ENCODE peak calls at places on chromosomes 1 and 21, in four cellular contexts. One of them, this sample, is unnamed.
A peak's percentile ranks its signal among the peaks of the same experiment; 100 is the strongest.

GRCh38 chr1:151611288-151611790 is 511 bp upstream of the SNX27 start:
- DNase-seq in ovary: no peak
- DNase-seq in psoas muscle: no peak
- DNase-seq in NCI-H2029 treated with DMSO at 0.1 percent for 48 hours: no peak
- DNase-seq in this sample: peak; percentile 91

GRCh38 chr1:143718524-143718923 is 253.3 kb downstream of the FAM72C start:
- DNase-seq in psoas muscle: no peak
- DNase-seq in ovary: no peak
- DNase-seq in NCI-H2029 treated with DMSO at 0.1 percent for 48 hours: no peak
- DNase-seq in this sample: no peak

GRCh38 chr1:202085682-202086373 is 36.9 kb upstream of the GPR37L1 start:
- DNase-seq in NCI-H2029 treated with DMSO at 0.1 percent for 48 hours: no peak
- DNase-seq in psoas muscle: no peak
- DNase-seq in ovary: no peak
- DNase-seq in this sample: peak; percentile 21

GRCh38 chr21:42195378-42196031 is 23.4 kb upstream of the ABCG1 start:
- DNase-seq in NCI-H2029 treated with DMSO at 0.1 percent for 48 hours: no peak
- DNase-seq in psoas muscle: no peak
- DNase-seq in ovary: no peak
- DNase-seq in this sample: peak; percentile 88

GRCh38 chr1:51675177-51675780 is 58.4 kb downstream of the OSBPL9 start:
- DNase-seq in psoas muscle: no peak
- DNase-seq in NCI-H2029 treated with DMSO at 0.1 percent for 48 hours: no peak
- DNase-seq in ovary: no peak
- DNase-seq in this sample: no peak

GRCh38 chr1:36703526-36704208 is 221.0 kb upstream of the CSF3R start:
- DNase-seq in NCI-H2029 treated with DMSO at 0.1 percent for 48 hours: peak; percentile 99
- DNase-seq in psoas muscle: peak; percentile 68
- DNase-seq in ovary: peak; percentile 31
- DNase-seq in this sample: peak; percentile 65

GRCh38 chr21:29829514-29830255 is 110.1 kb downstream of the GRIK1 start:
- DNase-seq in ovary: no peak
- DNase-seq in NCI-H2029 treated with DMSO at 0.1 percent for 48 hours: no peak
- DNase-seq in psoas muscle: no peak
- DNase-seq in this sample: peak; percentile 6

GRCh38 chr21:31449912-31450535 is 106.0 kb upstream of the TIAM1 start:
- DNase-seq in NCI-H2029 treated with DMSO at 0.1 percent for 48 hours: no peak
- DNase-seq in ovary: no peak
- DNase-seq in psoas muscle: no peak
- DNase-seq in this sample: no peak

GRCh38 chr1:3672231-3672970 is 20.1 kb downstream of the TP73 start:
- DNase-seq in psoas muscle: no peak
- DNase-seq in ovary: no peak
- DNase-seq in NCI-H2029 treated with DMSO at 0.1 percent for 48 hours: no peak
- DNase-seq in this sample: no peak

GRCh38 chr21:17732306-17732705 is 86.8 kb downstream of the C21orf91 start:
- DNase-seq in psoas muscle: no peak
- DNase-seq in NCI-H2029 treated with DMSO at 0.1 percent for 48 hours: peak; percentile 87
- DNase-seq in ovary: no peak
- DNase-seq in this sample: peak; percentile 25

GRCh38 chr1:228058981-228059535 is 23.4 kb upstream of the ARF1 start:
- DNase-seq in psoas muscle: no peak
- DNase-seq in ovary: peak; percentile 5
- DNase-seq in NCI-H2029 treated with DMSO at 0.1 percent for 48 hours: no peak
- DNase-seq in this sample: no peak

GRCh38 chr1:184289825-184290550 is 96.8 kb upstream of the C1orf21 start:
- DNase-seq in ovary: no peak
- DNase-seq in NCI-H2029 treated with DMSO at 0.1 percent for 48 hours: no peak
- DNase-seq in psoas muscle: no peak
- DNase-seq in this sample: no peak

GRCh38 chr21:43654806-43655489 is 4.3 kb downstream of the HSF2BP start:
- DNase-seq in psoas muscle: no peak
- DNase-seq in ovary: no peak
- DNase-seq in NCI-H2029 treated with DMSO at 0.1 percent for 48 hours: no peak
- DNase-seq in this sample: no peak

GRCh38 chr21:37365657-37366487 is 701 bp upstream of the DYRK1A start:
- DNase-seq in psoas muscle: peak; percentile 80
- DNase-seq in ovary: peak; percentile 81
- DNase-seq in NCI-H2029 treated with DMSO at 0.1 percent for 48 hours: no peak
- DNase-seq in this sample: peak; percentile 66

GRCh38 chr21:20997633-20998455 is at the start of gene NCAM2:
- DNase-seq in NCI-H2029 treated with DMSO at 0.1 percent for 48 hours: peak; percentile 53
- DNase-seq in ovary: peak; percentile 75
- DNase-seq in psoas muscle: peak; percentile 72
- DNase-seq in this sample: peak; percentile 81

GRCh38 chr1:182674346-182675246 is 9.8 kb downstream of the RGS8 start:
- DNase-seq in psoas muscle: peak; percentile 44
- DNase-seq in NCI-H2029 treated with DMSO at 0.1 percent for 48 hours: no peak
- DNase-seq in ovary: no peak
- DNase-seq in this sample: peak; percentile 10

GRCh38 chr1:4160181-4160580 is 260.1 kb upstream of the C1orf174 start:
- DNase-seq in psoas muscle: no peak
- DNase-seq in NCI-H2029 treated with DMSO at 0.1 percent for 48 hours: no peak
- DNase-seq in ovary: no peak
- DNase-seq in this sample: no peak

GRCh38 chr1:7339014-7339413 is 432.1 kb upstream of the VAMP3 start:
- DNase-seq in NCI-H2029 treated with DMSO at 0.1 percent for 48 hours: no peak
- DNase-seq in psoas muscle: no peak
- DNase-seq in ovary: no peak
- DNase-seq in this sample: no peak

GRCh38 chr1:154418062-154418897 is 13.1 kb downstream of the IL6R start:
- DNase-seq in ovary: peak; percentile 62
- DNase-seq in NCI-H2029 treated with DMSO at 0.1 percent for 48 hours: peak; percentile 89
- DNase-seq in psoas muscle: peak; percentile 67
- DNase-seq in this sample: peak; percentile 40

GRCh38 chr1:155085504-155086181 is 7.0 kb downstream of the EFNA3 start:
- DNase-seq in NCI-H2029 treated with DMSO at 0.1 percent for 48 hours: no peak
- DNase-seq in ovary: peak; percentile 72
- DNase-seq in psoas muscle: peak; percentile 63
- DNase-seq in this sample: peak; percentile 36

GRCh38 chr1:195686764-195687163 is 921.5 kb downstream of the KCNT2 start:
- DNase-seq in NCI-H2029 treated with DMSO at 0.1 percent for 48 hours: no peak
- DNase-seq in psoas muscle: no peak
- DNase-seq in ovary: no peak
- DNase-seq in this sample: no peak

GRCh38 chr1:28755701-28756100 is 19.0 kb downstream of the YTHDF2 start:
- DNase-seq in psoas muscle: no peak
- DNase-seq in NCI-H2029 treated with DMSO at 0.1 percent for 48 hours: no peak
- DNase-seq in ovary: no peak
- DNase-seq in this sample: peak; percentile 28

GRCh38 chr1:240001177-240001740 is 90.4 kb upstream of the FMN2 start:
- DNase-seq in NCI-H2029 treated with DMSO at 0.1 percent for 48 hours: no peak
- DNase-seq in ovary: no peak
- DNase-seq in psoas muscle: no peak
- DNase-seq in this sample: no peak

GRCh38 chr1:150272379-150272840 is at the start of gene C1orf54:
- DNase-seq in psoas muscle: peak; percentile 66
- DNase-seq in ovary: no peak
- DNase-seq in NCI-H2029 treated with DMSO at 0.1 percent for 48 hours: no peak
- DNase-seq in this sample: peak; percentile 67

GRCh38 chr1:157429841-157430240 is 122.5 kb downstream of the FCRL5 start:
- DNase-seq in NCI-H2029 treated with DMSO at 0.1 percent for 48 hours: no peak
- DNase-seq in psoas muscle: no peak
- DNase-seq in ovary: no peak
- DNase-seq in this sample: peak; percentile 10

GRCh38 chr1:161958425-161958824 is 65.2 kb downstream of the OLFML2B start:
- DNase-seq in ovary: no peak
- DNase-seq in NCI-H2029 treated with DMSO at 0.1 percent for 48 hours: no peak
- DNase-seq in psoas muscle: no peak
- DNase-seq in this sample: no peak